ENCODE peak calls at places on chromosomes 5 and 9, in five cellular contexts. One of them, this sample, is unnamed.
A peak's percentile ranks its signal among the peaks of the same experiment; 100 is the strongest.

GRCh38 chr9:16869961-16870605 is 387 bp downstream of the BNC2 start:
- DNase-seq in prostate gland: no peak
- DNase-seq in AG10803: no peak
- DNase-seq in BJ: no peak
- DNase-seq in lower leg skin: no peak
- DNase-seq in this sample: no peak

GRCh38 chr9:101513351-101513750 is 20.3 kb upstream of the RNF20 start:
- DNase-seq in prostate gland: no peak
- DNase-seq in AG10803: peak; percentile 35
- DNase-seq in BJ: no peak
- DNase-seq in lower leg skin: no peak
- DNase-seq in this sample: no peak

GRCh38 chr9:38282756-38283155 is 109.7 kb upstream of the ALDH1B1 start:
- DNase-seq in prostate gland: no peak
- DNase-seq in AG10803: no peak
- DNase-seq in BJ: no peak
- DNase-seq in lower leg skin: no peak
- DNase-seq in this sample: no peak

GRCh38 chr9:87442451-87442850 is 55.2 kb upstream of the DAPK1 start:
- DNase-seq in prostate gland: no peak
- DNase-seq in AG10803: no peak
- DNase-seq in BJ: no peak
- DNase-seq in lower leg skin: no peak
- DNase-seq in this sample: no peak

GRCh38 chr5:166979576-166979975 is 1311.9 kb upstream of the WWC1 start:
- DNase-seq in prostate gland: no peak
- DNase-seq in AG10803: no peak
- DNase-seq in BJ: no peak
- DNase-seq in lower leg skin: no peak
- DNase-seq in this sample: no peak

GRCh38 chr9:27765931-27766835 is 192.9 kb upstream of the C9orf72 start:
- DNase-seq in prostate gland: no peak
- DNase-seq in AG10803: no peak
- DNase-seq in BJ: no peak
- DNase-seq in lower leg skin: no peak
- DNase-seq in this sample: no peak

GRCh38 chr9:72703574-72703973 is 182.2 kb downstream of the TMC1 start:
- DNase-seq in prostate gland: no peak
- DNase-seq in AG10803: peak; percentile 45
- DNase-seq in BJ: no peak
- DNase-seq in lower leg skin: no peak
- DNase-seq in this sample: no peak

GRCh38 chr9:9752722-9753121 is 860.1 kb downstream of the PTPRD start:
- DNase-seq in prostate gland: no peak
- DNase-seq in AG10803: no peak
- DNase-seq in BJ: no peak
- DNase-seq in lower leg skin: no peak
- DNase-seq in this sample: no peak

GRCh38 chr5:32709789-32710334 is 1.3 kb upstream of the NPR3 start:
- DNase-seq in prostate gland: peak; percentile 59
- DNase-seq in AG10803: peak; percentile 81
- DNase-seq in BJ: no peak
- DNase-seq in lower leg skin: no peak
- DNase-seq in this sample: peak; percentile 23

GRCh38 chr9:38004809-38005560 is 64.0 kb downstream of the SHB start:
- DNase-seq in prostate gland: no peak
- DNase-seq in AG10803: no peak
- DNase-seq in BJ: no peak
- DNase-seq in lower leg skin: no peak
- DNase-seq in this sample: no peak

GRCh38 chr9:110128664-110129329 is 79.2 kb downstream of the C9orf152 start:
- DNase-seq in prostate gland: no peak
- DNase-seq in AG10803: no peak
- DNase-seq in BJ: no peak
- DNase-seq in lower leg skin: no peak
- DNase-seq in this sample: no peak

GRCh38 chr9:130939405-130939941 is 426 bp upstream of the FIBCD1 start:
- DNase-seq in prostate gland: no peak
- DNase-seq in AG10803: no peak
- DNase-seq in BJ: no peak
- DNase-seq in lower leg skin: no peak
- DNase-seq in this sample: no peak
- H3K4me3 ChIP-seq in prostate gland: peak overlapping the region; percentile 30
- H3K4me3 ChIP-seq in AG10803: peak overlapping the region; percentile 55
- H3K4me3 ChIP-seq in BJ: peak overlapping the region; percentile 45
- H3K4me3 ChIP-seq in lower leg skin: no peak overlapping the region
- H3K4me3 ChIP-seq in this sample: peak overlapping the region; percentile 41

GRCh38 chr9:35728041-35728971 is 3.7 kb downstream of the TLN1 start:
- DNase-seq in prostate gland: peak; percentile 41
- DNase-seq in AG10803: peak; percentile 94
- DNase-seq in BJ: peak; percentile 65
- DNase-seq in lower leg skin: peak; percentile 67
- DNase-seq in this sample: peak; percentile 63

GRCh38 chr9:35725362-35725761 is 6.6 kb downstream of the TLN1 start:
- DNase-seq in prostate gland: no peak
- DNase-seq in AG10803: no peak
- DNase-seq in BJ: no peak
- DNase-seq in lower leg skin: no peak
- DNase-seq in this sample: no peak

GRCh38 chr9:35727676-35728040 is 4.3 kb downstream of the TLN1 start:
- DNase-seq in prostate gland: no peak
- DNase-seq in AG10803: no peak
- DNase-seq in BJ: no peak
- DNase-seq in lower leg skin: no peak
- DNase-seq in this sample: no peak

GRCh38 chr9:35729101-35729500 is 2.9 kb downstream of the TLN1 start:
- DNase-seq in prostate gland: no peak
- DNase-seq in AG10803: no peak
- DNase-seq in BJ: no peak
- DNase-seq in lower leg skin: no peak
- DNase-seq in this sample: no peak

GRCh38 chr9:35726876-35727438 is 5.0 kb downstream of the TLN1 start:
- DNase-seq in prostate gland: no peak
- DNase-seq in AG10803: peak; percentile 68
- DNase-seq in BJ: no peak
- DNase-seq in lower leg skin: no peak
- DNase-seq in this sample: peak; percentile 42
- TF ChIP-seq CTCF in prostate gland: no peak
- TF ChIP-seq CTCF in AG10803: peak; percentile 44
- TF ChIP-seq CTCF in BJ: peak; percentile 38
- TF ChIP-seq CTCF in lower leg skin: no peak
- TF ChIP-seq CTCF in this sample: peak; percentile 39

GRCh38 chr5:72505539-72505938 is 1.7 kb downstream of the ZNF366 start:
- DNase-seq in prostate gland: no peak
- DNase-seq in AG10803: no peak
- DNase-seq in BJ: no peak
- DNase-seq in lower leg skin: no peak
- DNase-seq in this sample: no peak

GRCh38 chr5:72506150-72506549 is 1.1 kb downstream of the ZNF366 start:
- DNase-seq in prostate gland: no peak
- DNase-seq in AG10803: no peak
- DNase-seq in BJ: no peak
- DNase-seq in lower leg skin: no peak
- DNase-seq in this sample: no peak

GRCh38 chr5:72507360-72508238 is at the start of gene ZNF366:
- DNase-seq in prostate gland: no peak
- DNase-seq in AG10803: no peak
- DNase-seq in BJ: no peak
- DNase-seq in lower leg skin: no peak
- DNase-seq in this sample: no peak

GRCh38 chr5:72503888-72504491 is 3.2 kb downstream of the ZNF366 start:
- DNase-seq in prostate gland: no peak
- DNase-seq in AG10803: peak; percentile 41
- DNase-seq in BJ: no peak
- DNase-seq in lower leg skin: no peak
- DNase-seq in this sample: no peak

DNA sequence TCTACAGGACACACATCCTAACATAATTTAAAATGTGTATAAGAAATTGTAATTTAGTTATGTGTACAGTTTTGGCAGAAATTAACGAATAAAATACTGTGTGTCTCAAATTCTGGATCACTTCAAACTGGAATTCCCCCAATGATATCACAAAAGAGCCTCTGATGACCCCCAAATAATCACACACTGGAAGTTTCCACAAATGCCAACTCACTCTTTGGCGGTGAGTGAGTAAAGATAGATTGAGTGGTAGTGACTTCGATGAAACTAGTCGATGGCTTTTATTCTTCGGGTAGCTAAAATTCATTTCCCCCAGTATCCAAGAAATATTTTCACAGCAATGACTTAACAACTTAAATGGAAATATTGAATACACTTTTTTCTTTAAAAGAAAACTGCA is 2.2 kb downstream of the ZNF366 start:
- DNase-seq in prostate gland: no peak
- DNase-seq in AG10803: no peak
- DNase-seq in BJ: no peak
- DNase-seq in lower leg skin: no peak
- DNase-seq in this sample: no peak
- H3K4me3 ChIP-seq in prostate gland: no peak overlapping the region
- H3K4me3 ChIP-seq in AG10803: no peak overlapping the region
- H3K4me3 ChIP-seq in BJ: no peak overlapping the region
- H3K4me3 ChIP-seq in lower leg skin: no peak overlapping the region
- H3K4me3 ChIP-seq in this sample: no peak overlapping the region

GRCh38 chr5:59064256-59064655 is 481.4 kb downstream of the RAB3C start:
- DNase-seq in prostate gland: no peak
- DNase-seq in AG10803: no peak
- DNase-seq in BJ: no peak
- DNase-seq in lower leg skin: no peak
- DNase-seq in this sample: no peak

GRCh38 chr5:59065551-59065950 is 482.7 kb downstream of the RAB3C start:
- DNase-seq in prostate gland: no peak
- DNase-seq in AG10803: peak; percentile 64
- DNase-seq in BJ: peak; percentile 35
- DNase-seq in lower leg skin: no peak
- DNase-seq in this sample: no peak

GRCh38 chr5:59069438-59070079 is 486.7 kb downstream of the RAB3C start:
- DNase-seq in prostate gland: peak; percentile 22
- DNase-seq in AG10803: peak; percentile 97
- DNase-seq in BJ: peak; percentile 79
- DNase-seq in lower leg skin: peak; percentile 38
- DNase-seq in this sample: peak; percentile 92

GRCh38 chr5:59067976-59068651 is 485.2 kb downstream of the RAB3C start:
- DNase-seq in prostate gland: no peak
- DNase-seq in AG10803: peak; percentile 61
- DNase-seq in BJ: no peak
- DNase-seq in lower leg skin: no peak
- DNase-seq in this sample: no peak

DNA sequence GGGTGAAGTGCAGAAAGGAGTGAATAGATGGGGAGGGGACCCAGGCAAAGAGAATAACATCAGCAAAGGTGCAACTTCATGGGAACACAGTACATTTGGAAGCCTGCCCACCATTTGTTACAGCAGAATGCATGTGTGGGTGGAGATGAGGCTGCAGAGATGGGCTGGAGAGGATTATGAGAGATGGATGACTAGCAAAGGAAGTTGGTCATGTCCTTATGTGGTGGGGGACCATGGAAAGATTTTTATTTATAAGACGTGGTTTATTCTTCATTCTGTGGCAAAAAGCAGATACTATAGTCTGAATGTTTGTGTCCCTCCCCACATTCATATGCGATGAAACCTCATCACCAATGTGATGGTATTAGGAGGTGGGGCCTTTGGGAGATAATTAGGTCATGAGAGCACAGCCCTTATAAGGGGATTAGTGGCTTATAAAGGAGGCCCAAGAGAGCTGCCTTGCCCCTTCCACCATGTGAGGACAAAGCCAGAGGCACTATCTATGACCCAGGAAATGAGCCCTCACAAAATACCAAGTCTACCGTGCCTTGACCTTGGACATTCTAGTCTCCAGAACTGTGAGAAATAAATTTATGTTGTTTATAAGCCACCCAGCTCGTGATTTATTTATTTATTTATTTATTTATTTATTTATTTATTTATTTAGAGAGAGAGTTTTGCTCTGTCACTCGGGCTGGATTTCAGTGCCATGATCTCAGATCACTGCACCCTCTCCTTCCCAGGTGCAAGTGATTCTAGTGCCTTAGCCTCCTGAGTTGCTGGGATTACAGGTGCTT is 483.7 kb downstream of the RAB3C start:
- DNase-seq in prostate gland: no peak
- DNase-seq in AG10803: peak; percentile 78
- DNase-seq in BJ: peak; percentile 31
- DNase-seq in lower leg skin: no peak
- DNase-seq in this sample: no peak
- TF ChIP-seq CTCF in prostate gland: no peak
- TF ChIP-seq CTCF in AG10803: no peak
- TF ChIP-seq CTCF in BJ: no peak
- TF ChIP-seq CTCF in lower leg skin: no peak
- TF ChIP-seq CTCF in this sample: no peak

DNA sequence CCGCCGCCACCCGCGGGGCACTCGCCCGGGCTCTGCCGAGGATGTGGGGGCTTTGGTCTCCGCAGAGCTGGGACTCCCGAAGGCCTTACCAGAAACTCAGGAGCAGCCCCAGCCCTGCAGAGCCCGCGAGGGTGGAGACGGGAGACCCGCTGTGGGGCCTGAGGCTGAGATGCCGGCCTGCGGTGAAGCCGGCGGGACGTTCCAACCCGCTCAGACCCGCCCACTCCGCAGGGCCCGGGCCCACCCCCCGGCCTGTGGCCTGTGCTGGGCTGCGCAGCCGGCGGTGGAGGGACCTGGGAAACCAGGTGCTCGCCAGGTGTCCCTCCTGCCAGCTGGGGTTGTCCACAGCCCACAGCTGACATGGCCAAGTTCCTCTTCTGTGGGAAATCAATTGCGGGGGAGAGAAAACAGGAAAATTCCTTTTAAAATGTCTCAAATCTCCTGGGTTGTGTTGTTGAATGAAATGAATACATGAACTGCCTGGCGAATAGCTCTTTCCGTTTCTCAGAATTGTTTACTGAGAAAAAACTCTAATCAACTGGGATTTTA is 48.9 kb upstream of the IRX4 start:
- DNase-seq in prostate gland: peak; percentile 68
- DNase-seq in AG10803: no peak
- DNase-seq in BJ: no peak
- DNase-seq in lower leg skin: no peak
- DNase-seq in this sample: no peak
- H3K4me3 ChIP-seq in prostate gland: peak overlapping the region; percentile 41
- H3K4me3 ChIP-seq in AG10803: no peak overlapping the region
- H3K4me3 ChIP-seq in BJ: no peak overlapping the region
- H3K4me3 ChIP-seq in lower leg skin: peak overlapping the region; percentile 4
- H3K4me3 ChIP-seq in this sample: peak overlapping the region; percentile 6

DNA sequence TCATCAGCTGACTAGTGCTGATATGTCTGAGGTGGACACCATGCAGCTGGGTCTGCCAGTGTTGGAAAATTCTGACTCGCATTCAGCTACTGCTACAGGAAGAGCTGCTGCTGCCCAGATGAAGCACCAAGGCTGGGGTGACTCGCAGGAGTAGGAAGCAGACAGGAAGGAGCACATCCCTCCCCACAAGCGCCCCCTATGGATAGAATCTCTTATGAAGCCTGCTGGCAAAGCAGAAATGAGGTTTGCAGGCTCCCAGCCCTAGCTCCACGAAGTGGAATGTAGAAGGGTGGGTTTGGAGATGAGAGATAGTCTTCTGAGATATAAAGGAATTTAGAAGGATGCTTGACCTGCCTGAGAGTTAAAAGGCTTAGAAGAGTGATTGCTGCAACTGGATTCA is 443.0 kb downstream of the ACTL7B start:
- DNase-seq in prostate gland: no peak
- DNase-seq in AG10803: no peak
- DNase-seq in BJ: no peak
- DNase-seq in lower leg skin: no peak
- DNase-seq in this sample: no peak
- TF ChIP-seq CTCF in prostate gland: no peak
- TF ChIP-seq CTCF in AG10803: no peak
- TF ChIP-seq CTCF in BJ: no peak
- TF ChIP-seq CTCF in lower leg skin: no peak
- TF ChIP-seq CTCF in this sample: no peak

This sample was measured in kidney epithelial cell.